ENCODE peak calls at places on chromosomes 7 and 10, in seven cellular contexts. One of them, this sample, is unnamed.

GRCh38 chr7:92639213-92639896 is 49.2 kb upstream of the FAM133B start:
- DNase-seq in GM20000: no peak
- DNase-seq in foreskin fibroblast: no peak
- DNase-seq in cardiac fibroblast: no peak
- DNase-seq in mammary epithelial cell: no peak
- DNase-seq in AG09319: no peak
- DNase-seq in choroid plexus epithelial cell: no peak
- DNase-seq in this sample: no peak

GRCh38 chr7:73703985-73704639 is 15.4 kb downstream of the STX1A start:
- DNase-seq in GM20000: peak; percentile 75
- DNase-seq in choroid plexus epithelial cell: peak; percentile 81
- DNase-seq in mammary epithelial cell: no peak
- DNase-seq in foreskin fibroblast: no peak
- DNase-seq in AG09319: no peak
- DNase-seq in cardiac fibroblast: peak; percentile 45
- DNase-seq in this sample: peak; percentile 73

GRCh38 chr10:63219749-63220148 is 86.6 kb downstream of the NRBF2 start:
- DNase-seq in AG09319: no peak
- DNase-seq in GM20000: no peak
- DNase-seq in cardiac fibroblast: no peak
- DNase-seq in choroid plexus epithelial cell: no peak
- DNase-seq in mammary epithelial cell: no peak
- DNase-seq in foreskin fibroblast: no peak
- DNase-seq in this sample: no peak

GRCh38 chr7:158959021-158959717 is 102.8 kb downstream of the DYNC2I1 start:
- DNase-seq in GM20000: no peak
- DNase-seq in AG09319: no peak
- DNase-seq in mammary epithelial cell: no peak
- DNase-seq in choroid plexus epithelial cell: no peak
- DNase-seq in cardiac fibroblast: no peak
- DNase-seq in foreskin fibroblast: no peak
- DNase-seq in this sample: no peak

GRCh38 chr10:84429926-84430520 is 101.6 kb downstream of the CCSER2 start:
- DNase-seq in choroid plexus epithelial cell: peak; percentile 78
- DNase-seq in mammary epithelial cell: peak; percentile 61
- DNase-seq in GM20000: peak; percentile 60
- DNase-seq in AG09319: no peak
- DNase-seq in cardiac fibroblast: peak; percentile 61
- DNase-seq in foreskin fibroblast: no peak
- DNase-seq in this sample: peak; percentile 79

GRCh38 chr7:110850239-110850638 is 240.7 kb upstream of the LRRN3 start:
- DNase-seq in mammary epithelial cell: no peak
- DNase-seq in AG09319: no peak
- DNase-seq in choroid plexus epithelial cell: no peak
- DNase-seq in foreskin fibroblast: no peak
- DNase-seq in cardiac fibroblast: no peak
- DNase-seq in GM20000: no peak
- DNase-seq in this sample: no peak

GRCh38 chr10:99858849-99859248 is 76.4 kb downstream of the ABCC2 start:
- DNase-seq in mammary epithelial cell: no peak
- DNase-seq in AG09319: no peak
- DNase-seq in GM20000: no peak
- DNase-seq in choroid plexus epithelial cell: no peak
- DNase-seq in cardiac fibroblast: no peak
- DNase-seq in foreskin fibroblast: no peak
- DNase-seq in this sample: no peak

GRCh38 chr7:23333671-23334246 is 34.6 kb downstream of the MALSU1 start:
- DNase-seq in mammary epithelial cell: peak; percentile 80
- DNase-seq in GM20000: no peak
- DNase-seq in AG09319: peak; percentile 72
- DNase-seq in foreskin fibroblast: peak; percentile 89
- DNase-seq in cardiac fibroblast: peak; percentile 85
- DNase-seq in choroid plexus epithelial cell: peak; percentile 93
- DNase-seq in this sample: no peak

GRCh38 chr7:74174606-74175082 is 488 bp downstream of the EIF4H start:
- DNase-seq in cardiac fibroblast: peak; percentile 69
- DNase-seq in mammary epithelial cell: peak; percentile 45
- DNase-seq in GM20000: no peak
- DNase-seq in choroid plexus epithelial cell: peak; percentile 71
- DNase-seq in AG09319: no peak
- DNase-seq in foreskin fibroblast: no peak
- DNase-seq in this sample: peak; percentile 62

GRCh38 chr10:97256356-97256755 is 36.1 kb downstream of the ARHGAP19 start:
- DNase-seq in cardiac fibroblast: no peak
- DNase-seq in mammary epithelial cell: no peak
- DNase-seq in choroid plexus epithelial cell: no peak
- DNase-seq in GM20000: no peak
- DNase-seq in AG09319: no peak
- DNase-seq in foreskin fibroblast: no peak
- DNase-seq in this sample: no peak

GRCh38 chr7:140189917-140190316 is 13.1 kb upstream of the KDM7A start:
- DNase-seq in AG09319: no peak
- DNase-seq in choroid plexus epithelial cell: no peak
- DNase-seq in GM20000: no peak
- DNase-seq in foreskin fibroblast: no peak
- DNase-seq in mammary epithelial cell: no peak
- DNase-seq in cardiac fibroblast: no peak
- DNase-seq in this sample: no peak

GRCh38 chr7:96084880-96085551 is 236.9 kb downstream of the SLC25A13 start:
- DNase-seq in foreskin fibroblast: peak; percentile 21
- DNase-seq in mammary epithelial cell: peak; percentile 85
- DNase-seq in choroid plexus epithelial cell: peak; percentile 59
- DNase-seq in AG09319: no peak
- DNase-seq in cardiac fibroblast: peak; percentile 1
- DNase-seq in GM20000: no peak
- DNase-seq in this sample: no peak

GRCh38 chr7:73341877-73342276 is 13.9 kb downstream of the FKBP6 start:
- DNase-seq in choroid plexus epithelial cell: peak; percentile 93
- DNase-seq in AG09319: no peak
- DNase-seq in foreskin fibroblast: peak; percentile 74
- DNase-seq in cardiac fibroblast: peak; percentile 74
- DNase-seq in mammary epithelial cell: peak; percentile 62
- DNase-seq in GM20000: no peak
- DNase-seq in this sample: no peak

GRCh38 chr10:44242091-44242490 is 142.8 kb downstream of the CXCL12 start:
- DNase-seq in choroid plexus epithelial cell: no peak
- DNase-seq in AG09319: no peak
- DNase-seq in GM20000: no peak
- DNase-seq in mammary epithelial cell: no peak
- DNase-seq in cardiac fibroblast: no peak
- DNase-seq in foreskin fibroblast: no peak
- DNase-seq in this sample: no peak

GRCh38 chr10:74150151-74151056 is at the start of gene AP3M1:
- DNase-seq in AG09319: no peak
- DNase-seq in choroid plexus epithelial cell: no peak
- DNase-seq in GM20000: peak; percentile 85
- DNase-seq in cardiac fibroblast: no peak
- DNase-seq in foreskin fibroblast: no peak
- DNase-seq in mammary epithelial cell: peak; percentile 84
- DNase-seq in this sample: peak; percentile 77

GRCh38 chr10:18984531-18984930 is 64.1 kb upstream of the MALRD1 start:
- DNase-seq in mammary epithelial cell: no peak
- DNase-seq in choroid plexus epithelial cell: peak; percentile 72
- DNase-seq in foreskin fibroblast: no peak
- DNase-seq in cardiac fibroblast: no peak
- DNase-seq in GM20000: no peak
- DNase-seq in AG09319: no peak
- DNase-seq in this sample: no peak
- TF ChIP-seq CTCF in mammary epithelial cell: no peak
- TF ChIP-seq CTCF in choroid plexus epithelial cell: no peak
- TF ChIP-seq CTCF in foreskin fibroblast: no peak
- TF ChIP-seq CTCF in cardiac fibroblast: no peak
- TF ChIP-seq CTCF in GM20000: no peak
- TF ChIP-seq CTCF in AG09319: no peak
- TF ChIP-seq CTCF in this sample: no peak

DNA sequence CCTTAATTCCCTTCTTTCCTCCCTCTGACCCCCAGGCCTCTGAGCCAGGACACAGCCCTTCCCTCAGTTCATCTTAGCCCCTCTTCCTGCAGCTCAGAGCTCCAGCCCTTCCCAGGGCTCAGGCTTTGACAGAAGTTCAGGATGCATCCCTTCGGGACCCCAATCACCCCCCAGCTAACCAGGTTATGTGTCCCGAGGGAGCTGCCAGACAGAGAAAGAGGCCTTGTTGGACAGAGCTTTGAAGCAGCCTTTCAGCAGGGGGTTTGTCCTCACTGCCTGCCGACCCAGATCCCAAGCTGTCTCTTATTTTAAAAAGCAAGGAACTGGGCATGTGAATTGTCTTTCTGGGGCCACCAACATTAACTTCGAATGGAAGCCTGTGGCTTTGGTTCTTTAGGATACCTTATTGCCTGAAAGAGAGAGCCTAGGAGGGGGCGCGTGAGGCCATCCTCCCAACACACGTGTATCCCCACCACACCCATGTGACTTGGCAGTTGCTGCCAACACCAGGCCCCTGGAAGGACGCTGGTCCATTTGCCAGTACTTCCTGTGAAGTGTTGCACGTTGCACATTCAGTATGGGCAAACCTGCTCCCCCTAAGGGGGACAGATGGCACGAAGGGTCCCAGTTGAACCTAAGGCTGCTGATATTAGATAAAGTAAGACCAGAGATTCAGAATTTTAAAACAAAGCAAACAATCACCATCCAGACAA is 859 bp downstream of the CCDC136 start:
- DNase-seq in choroid plexus epithelial cell: no peak
- DNase-seq in foreskin fibroblast: no peak
- DNase-seq in GM20000: no peak
- DNase-seq in mammary epithelial cell: no peak
- DNase-seq in AG09319: no peak
- DNase-seq in cardiac fibroblast: no peak
- DNase-seq in this sample: peak; percentile 53
- TF ChIP-seq CTCF in choroid plexus epithelial cell: no peak
- TF ChIP-seq CTCF in foreskin fibroblast: no peak
- TF ChIP-seq CTCF in GM20000: no peak
- TF ChIP-seq CTCF in mammary epithelial cell: no peak
- TF ChIP-seq CTCF in AG09319: no peak
- TF ChIP-seq CTCF in cardiac fibroblast: no peak
- TF ChIP-seq CTCF in this sample: no peak

DNA sequence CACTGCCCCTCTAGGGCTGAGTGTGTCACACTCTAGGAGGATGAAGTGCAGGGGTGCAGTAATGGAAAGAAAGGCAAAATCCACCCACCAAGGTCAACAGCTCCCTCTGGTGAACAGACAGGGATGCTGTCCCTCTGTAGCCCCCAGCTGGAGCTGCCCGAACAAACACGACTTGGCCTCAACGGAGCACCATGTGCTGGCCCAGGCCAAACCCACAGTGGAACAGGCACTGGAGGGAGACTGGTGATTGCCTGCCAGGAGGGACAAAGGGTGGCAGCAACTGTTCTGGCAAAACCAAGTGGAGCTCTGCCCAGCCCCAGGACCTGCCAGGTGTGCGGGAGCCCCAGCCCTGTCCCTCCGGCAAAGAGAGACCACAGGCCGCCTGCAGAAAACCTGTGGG is 20.7 kb downstream of the PDIA4 start:
- DNase-seq in foreskin fibroblast: no peak
- DNase-seq in cardiac fibroblast: peak; percentile 4
- DNase-seq in choroid plexus epithelial cell: peak; percentile 26
- DNase-seq in AG09319: no peak
- DNase-seq in GM20000: no peak
- DNase-seq in mammary epithelial cell: no peak
- DNase-seq in this sample: no peak
- TF ChIP-seq CTCF in foreskin fibroblast: peak; percentile 9
- TF ChIP-seq CTCF in cardiac fibroblast: peak; percentile 9
- TF ChIP-seq CTCF in choroid plexus epithelial cell: peak; percentile 47
- TF ChIP-seq CTCF in AG09319: no peak
- TF ChIP-seq CTCF in GM20000: no peak
- TF ChIP-seq CTCF in mammary epithelial cell: no peak
- TF ChIP-seq CTCF in this sample: no peak

GRCh38 chr7:66083677-66084076 is 8.1 kb downstream of the ASL start:
- DNase-seq in choroid plexus epithelial cell: no peak
- DNase-seq in GM20000: no peak
- DNase-seq in mammary epithelial cell: no peak
- DNase-seq in foreskin fibroblast: no peak
- DNase-seq in cardiac fibroblast: no peak
- DNase-seq in AG09319: no peak
- DNase-seq in this sample: no peak
- TF ChIP-seq CTCF in choroid plexus epithelial cell: peak; percentile 29
- TF ChIP-seq CTCF in GM20000: no peak
- TF ChIP-seq CTCF in mammary epithelial cell: no peak
- TF ChIP-seq CTCF in foreskin fibroblast: no peak
- TF ChIP-seq CTCF in cardiac fibroblast: peak; percentile 12
- TF ChIP-seq CTCF in AG09319: no peak
- TF ChIP-seq CTCF in this sample: no peak

GRCh38 chr7:2567663-2568238 is 9.0 kb downstream of the IQCE start:
- DNase-seq in AG09319: no peak
- DNase-seq in foreskin fibroblast: peak; percentile 42
- DNase-seq in GM20000: no peak
- DNase-seq in choroid plexus epithelial cell: peak; percentile 70
- DNase-seq in mammary epithelial cell: no peak
- DNase-seq in cardiac fibroblast: peak; percentile 52
- DNase-seq in this sample: no peak
- TF ChIP-seq CTCF in AG09319: peak; percentile 63
- TF ChIP-seq CTCF in foreskin fibroblast: peak; percentile 66
- TF ChIP-seq CTCF in GM20000: no peak
- TF ChIP-seq CTCF in choroid plexus epithelial cell: peak; percentile 82
- TF ChIP-seq CTCF in mammary epithelial cell: peak; percentile 2
- TF ChIP-seq CTCF in cardiac fibroblast: peak; percentile 66
- TF ChIP-seq CTCF in this sample: no peak

GRCh38 chr7:134016942-134017303 is 110.2 kb upstream of the LRGUK start:
- DNase-seq in GM20000: no peak
- DNase-seq in choroid plexus epithelial cell: no peak
- DNase-seq in foreskin fibroblast: no peak
- DNase-seq in mammary epithelial cell: no peak
- DNase-seq in AG09319: no peak
- DNase-seq in cardiac fibroblast: no peak
- DNase-seq in this sample: no peak
- TF ChIP-seq CTCF in GM20000: no peak
- TF ChIP-seq CTCF in choroid plexus epithelial cell: no peak
- TF ChIP-seq CTCF in foreskin fibroblast: no peak
- TF ChIP-seq CTCF in mammary epithelial cell: no peak
- TF ChIP-seq CTCF in AG09319: no peak
- TF ChIP-seq CTCF in cardiac fibroblast: no peak
- TF ChIP-seq CTCF in this sample: peak; percentile 8

GRCh38 chr7:70040971-70041766 is 442.9 kb downstream of the AUTS2 start:
- DNase-seq in GM20000: no peak
- DNase-seq in cardiac fibroblast: peak; percentile 49
- DNase-seq in AG09319: no peak
- DNase-seq in foreskin fibroblast: no peak
- DNase-seq in choroid plexus epithelial cell: peak; percentile 44
- DNase-seq in mammary epithelial cell: no peak
- DNase-seq in this sample: no peak
- TF ChIP-seq CTCF in GM20000: no peak
- TF ChIP-seq CTCF in cardiac fibroblast: no peak
- TF ChIP-seq CTCF in AG09319: peak; percentile 42
- TF ChIP-seq CTCF in foreskin fibroblast: peak; percentile 19
- TF ChIP-seq CTCF in choroid plexus epithelial cell: peak; percentile 41
- TF ChIP-seq CTCF in mammary epithelial cell: no peak
- TF ChIP-seq CTCF in this sample: no peak